ENCODE peak calls at places on chromosome 19, in seven cellular contexts. One of them, this sample, is unnamed.

GRCh38 chr19:6187374-6187773 is 51.9 kb downstream of the ACSBG2 start:
- DNase-seq in prostate gland: no peak
- DNase-seq in mesothelial cell of epicardium: no peak
- DNase-seq in cardiac fibroblast: no peak
- DNase-seq in Caco-2: no peak
- DNase-seq in tibial nerve: no peak
- DNase-seq in neural progenitor cell: no peak
- DNase-seq in this sample: no peak

GRCh38 chr19:38666662-38667448 is 19.4 kb downstream of the ACTN4 start:
- DNase-seq in prostate gland: no peak
- DNase-seq in mesothelial cell of epicardium: no peak
- DNase-seq in cardiac fibroblast: peak
- DNase-seq in Caco-2: no peak
- DNase-seq in tibial nerve: no peak
- DNase-seq in neural progenitor cell: peak
- DNase-seq in this sample: peak

GRCh38 chr19:57096640-57097361 is 23.0 kb upstream of the USP29 start:
- DNase-seq in prostate gland: no peak
- DNase-seq in mesothelial cell of epicardium: no peak
- DNase-seq in cardiac fibroblast: no peak
- DNase-seq in Caco-2: no peak
- DNase-seq in tibial nerve: no peak
- DNase-seq in neural progenitor cell: no peak
- DNase-seq in this sample: no peak

GRCh38 chr19:40466219-40467006 is at the start of gene SPTBN4:
- DNase-seq in prostate gland: no peak
- DNase-seq in mesothelial cell of epicardium: no peak
- DNase-seq in cardiac fibroblast: no peak
- DNase-seq in Caco-2: no peak
- DNase-seq in tibial nerve: peak
- DNase-seq in neural progenitor cell: peak
- DNase-seq in this sample: no peak

GRCh38 chr19:4870025-4870700 is 2.7 kb upstream of the PLIN3 start:
- DNase-seq in prostate gland: no peak
- DNase-seq in mesothelial cell of epicardium: no peak
- DNase-seq in cardiac fibroblast: peak
- DNase-seq in Caco-2: peak
- DNase-seq in tibial nerve: no peak
- DNase-seq in neural progenitor cell: no peak
- DNase-seq in this sample: peak

GRCh38 chr19:29620931-29621351 is 14.9 kb downstream of the POP4 start:
- DNase-seq in prostate gland: no peak
- DNase-seq in mesothelial cell of epicardium: no peak
- DNase-seq in cardiac fibroblast: no peak
- DNase-seq in Caco-2: no peak
- DNase-seq in tibial nerve: no peak
- DNase-seq in neural progenitor cell: no peak
- DNase-seq in this sample: no peak

GRCh38 chr19:29663861-29664752 is 1.2 kb upstream of the PLEKHF1 start:
- DNase-seq in prostate gland: peak
- DNase-seq in mesothelial cell of epicardium: no peak
- DNase-seq in cardiac fibroblast: no peak
- DNase-seq in Caco-2: no peak
- DNase-seq in tibial nerve: no peak
- DNase-seq in neural progenitor cell: no peak
- DNase-seq in this sample: peak

GRCh38 chr19:42201489-42202289 is 15.8 kb downstream of the DEDD2 start:
- DNase-seq in prostate gland: no peak
- DNase-seq in mesothelial cell of epicardium: no peak
- DNase-seq in cardiac fibroblast: no peak
- DNase-seq in Caco-2: no peak
- DNase-seq in tibial nerve: no peak
- DNase-seq in neural progenitor cell: no peak
- DNase-seq in this sample: no peak

GRCh38 chr19:1239796-1240737 is 1.5 kb upstream of the ATP5F1D start:
- DNase-seq in prostate gland: peak
- DNase-seq in mesothelial cell of epicardium: peak
- DNase-seq in cardiac fibroblast: peak
- DNase-seq in Caco-2: peak
- DNase-seq in tibial nerve: peak
- DNase-seq in neural progenitor cell: peak
- DNase-seq in this sample: peak

GRCh38 chr19:55454787-55455243 is 6.6 kb downstream of the ISOC2 start:
- DNase-seq in prostate gland: no peak
- DNase-seq in mesothelial cell of epicardium: no peak
- DNase-seq in cardiac fibroblast: peak
- DNase-seq in Caco-2: peak
- DNase-seq in tibial nerve: no peak
- DNase-seq in neural progenitor cell: peak
- DNase-seq in this sample: peak

DNA sequence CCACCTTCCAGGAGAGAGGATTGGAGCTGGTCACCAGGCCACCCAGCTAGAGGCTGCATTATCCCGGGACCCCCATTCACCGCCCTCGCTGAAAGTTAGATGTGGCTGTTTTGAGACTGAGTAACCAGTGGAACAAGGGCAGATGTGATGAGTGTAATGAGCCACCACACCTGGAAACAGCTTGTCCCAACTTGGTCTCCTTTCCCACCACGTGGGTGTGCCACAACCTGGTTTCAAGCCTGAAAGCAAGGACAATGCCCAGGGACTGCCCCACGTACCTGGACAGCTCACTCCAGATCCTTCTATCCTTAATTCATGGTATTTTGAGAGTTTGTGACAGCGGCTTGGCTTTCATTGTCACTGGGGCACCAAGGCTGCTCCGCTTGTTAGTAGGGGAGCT is 7.0 kb downstream of the LGI4 start:
- DNase-seq in prostate gland: no peak
- DNase-seq in mesothelial cell of epicardium: no peak
- DNase-seq in cardiac fibroblast: no peak
- DNase-seq in Caco-2: no peak
- DNase-seq in tibial nerve: no peak
- DNase-seq in neural progenitor cell: no peak
- DNase-seq in this sample: no peak
- TF ChIP-seq CTCF in prostate gland: no peak
- TF ChIP-seq CTCF in mesothelial cell of epicardium: no peak
- TF ChIP-seq CTCF in cardiac fibroblast: no peak
- TF ChIP-seq CTCF in Caco-2: no peak
- TF ChIP-seq CTCF in tibial nerve: no peak
- TF ChIP-seq CTCF in neural progenitor cell: no peak
- TF ChIP-seq CTCF in this sample: no peak

DNA sequence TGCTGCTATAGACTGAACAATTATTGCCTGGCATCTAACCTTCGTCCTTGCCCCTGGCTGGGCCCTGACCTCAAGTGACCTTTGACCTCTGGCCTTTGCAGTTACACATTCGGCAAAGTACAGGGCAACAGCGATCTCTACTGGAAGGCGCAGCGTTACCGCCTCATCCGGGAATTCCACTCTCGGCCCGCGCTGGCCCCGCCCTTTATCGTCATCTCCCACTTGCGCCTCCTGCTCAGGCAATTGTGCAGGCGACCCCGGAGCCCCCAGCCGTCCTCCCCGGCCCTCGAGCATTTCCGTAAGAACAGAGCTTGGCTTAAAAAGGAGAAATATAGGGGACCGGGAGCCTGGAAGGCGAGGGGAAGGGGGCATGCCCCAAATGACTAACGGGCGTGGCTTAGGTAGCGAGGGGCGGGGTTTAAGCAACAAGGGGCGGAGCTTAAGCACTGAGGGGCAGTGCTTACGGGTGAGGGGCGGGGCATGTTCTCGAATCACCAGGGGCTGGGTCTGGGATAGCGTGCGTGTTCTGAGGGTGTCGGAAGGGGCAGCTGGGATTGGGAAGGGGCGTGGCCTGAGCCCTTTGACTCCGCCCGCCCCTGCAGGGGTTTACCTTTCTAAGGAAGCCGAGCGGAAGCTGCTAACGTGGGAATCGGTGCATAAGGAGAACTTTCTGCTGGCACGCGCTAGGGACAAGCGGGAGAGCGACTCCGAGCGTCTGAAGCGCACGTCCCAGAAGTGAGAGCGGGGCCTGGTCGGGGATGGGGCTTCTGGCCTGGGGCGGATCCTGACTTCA is 52.7 kb downstream of the TRPM4 start:
- DNase-seq in prostate gland: no peak
- DNase-seq in mesothelial cell of epicardium: no peak
- DNase-seq in cardiac fibroblast: peak
- DNase-seq in Caco-2: peak
- DNase-seq in tibial nerve: peak
- DNase-seq in neural progenitor cell: peak
- DNase-seq in this sample: no peak
- TF ChIP-seq CTCF in prostate gland: no peak
- TF ChIP-seq CTCF in mesothelial cell of epicardium: no peak
- TF ChIP-seq CTCF in cardiac fibroblast: no peak
- TF ChIP-seq CTCF in Caco-2: no peak
- TF ChIP-seq CTCF in tibial nerve: no peak
- TF ChIP-seq CTCF in neural progenitor cell: peak
- TF ChIP-seq CTCF in this sample: peak

GRCh38 chr19:12933287-12934072 is at the start of gene FARSA:
- DNase-seq in prostate gland: peak
- DNase-seq in mesothelial cell of epicardium: peak
- DNase-seq in cardiac fibroblast: peak
- DNase-seq in Caco-2: peak
- DNase-seq in tibial nerve: peak
- DNase-seq in neural progenitor cell: peak
- DNase-seq in this sample: peak
- TF ChIP-seq CTCF in prostate gland: no peak
- TF ChIP-seq CTCF in mesothelial cell of epicardium: no peak
- TF ChIP-seq CTCF in cardiac fibroblast: no peak
- TF ChIP-seq CTCF in Caco-2: no peak
- TF ChIP-seq CTCF in tibial nerve: no peak
- TF ChIP-seq CTCF in neural progenitor cell: no peak
- TF ChIP-seq CTCF in this sample: no peak

DNA sequence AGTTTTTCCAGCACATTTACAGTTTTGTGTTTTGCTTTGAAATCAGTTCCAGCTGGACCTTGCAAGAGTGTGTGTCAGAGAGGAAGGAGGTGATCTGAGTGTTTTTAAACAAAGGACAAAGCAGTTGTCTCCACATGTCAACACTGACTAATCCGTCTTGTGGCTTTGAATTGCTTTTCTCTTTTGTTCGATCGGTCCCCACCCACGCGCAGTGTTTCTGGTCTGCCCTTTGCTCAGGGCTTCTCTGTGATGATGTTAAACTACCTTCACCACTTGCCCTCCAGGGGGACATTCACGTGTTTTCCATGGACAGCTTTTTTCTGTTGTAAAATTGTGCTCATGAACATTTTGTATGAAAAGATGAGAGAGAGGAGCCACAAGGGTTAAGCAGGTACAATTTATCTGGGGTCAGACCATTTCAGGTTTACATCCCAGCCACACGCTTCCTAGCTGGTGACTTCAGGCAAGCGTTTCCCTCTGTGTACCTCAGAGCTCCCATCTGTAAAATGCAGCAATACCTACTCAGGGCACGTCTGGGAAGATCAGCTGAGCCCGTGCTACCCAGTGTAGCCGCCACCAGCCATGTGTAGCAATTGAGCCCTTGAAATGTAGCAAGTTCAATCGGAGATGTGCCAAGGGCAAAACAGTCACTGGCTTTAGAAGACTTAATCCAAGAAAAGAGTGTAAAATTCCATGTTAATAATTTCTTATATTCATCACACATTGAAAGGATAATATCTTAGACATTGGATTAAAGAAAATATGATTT is 13.5 kb upstream of the PLA2G4C start:
- DNase-seq in prostate gland: no peak
- DNase-seq in mesothelial cell of epicardium: no peak
- DNase-seq in cardiac fibroblast: peak
- DNase-seq in Caco-2: peak
- DNase-seq in tibial nerve: no peak
- DNase-seq in neural progenitor cell: peak
- DNase-seq in this sample: peak
- TF ChIP-seq CTCF in prostate gland: no peak
- TF ChIP-seq CTCF in mesothelial cell of epicardium: no peak
- TF ChIP-seq CTCF in cardiac fibroblast: peak
- TF ChIP-seq CTCF in Caco-2: peak
- TF ChIP-seq CTCF in tibial nerve: no peak
- TF ChIP-seq CTCF in neural progenitor cell: peak
- TF ChIP-seq CTCF in this sample: peak

DNA sequence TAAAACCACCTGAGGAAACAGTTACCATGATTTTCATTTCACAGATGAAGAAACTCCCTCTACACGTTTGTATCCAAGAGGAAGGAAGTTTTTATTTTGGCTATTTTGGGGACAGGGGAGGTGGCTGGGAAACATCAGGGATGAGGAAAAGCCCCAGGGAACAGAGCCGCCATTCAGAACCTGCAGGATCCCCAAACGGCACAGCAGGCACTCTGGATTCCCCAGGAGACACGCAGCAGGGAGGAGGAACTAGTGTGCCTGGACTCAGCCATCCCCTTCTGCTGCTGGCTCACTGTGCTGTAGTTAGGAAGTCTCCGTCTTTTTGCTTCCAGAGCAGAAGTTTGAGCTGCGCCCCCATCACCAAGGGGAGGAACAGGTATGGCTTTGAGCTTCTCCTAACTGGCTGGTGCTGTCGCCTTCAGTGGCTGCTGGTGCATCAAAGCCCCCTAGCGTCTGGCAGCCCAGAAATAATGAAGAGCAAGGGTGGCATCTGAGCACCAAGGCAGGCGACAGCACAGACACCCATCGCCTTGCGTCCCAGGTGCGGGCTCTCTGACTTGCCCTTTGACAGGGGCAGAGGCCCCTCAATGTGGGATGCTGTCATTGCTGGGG is 4.2 kb downstream of the NAPA start:
- DNase-seq in prostate gland: no peak
- DNase-seq in mesothelial cell of epicardium: no peak
- DNase-seq in cardiac fibroblast: no peak
- DNase-seq in Caco-2: no peak
- DNase-seq in tibial nerve: no peak
- DNase-seq in neural progenitor cell: no peak
- DNase-seq in this sample: no peak
- TF ChIP-seq CTCF in prostate gland: no peak
- TF ChIP-seq CTCF in mesothelial cell of epicardium: no peak
- TF ChIP-seq CTCF in cardiac fibroblast: no peak
- TF ChIP-seq CTCF in Caco-2: no peak
- TF ChIP-seq CTCF in tibial nerve: no peak
- TF ChIP-seq CTCF in neural progenitor cell: no peak
- TF ChIP-seq CTCF in this sample: no peak

GRCh38 chr19:7947939-7948338 is 4.5 kb upstream of the TIMM44 start:
- DNase-seq in prostate gland: no peak
- DNase-seq in mesothelial cell of epicardium: no peak
- DNase-seq in cardiac fibroblast: peak
- DNase-seq in Caco-2: no peak
- DNase-seq in tibial nerve: no peak
- DNase-seq in neural progenitor cell: no peak
- DNase-seq in this sample: peak

GRCh38 chr19:7953576-7953975 is 10.1 kb upstream of the TIMM44 start:
- DNase-seq in prostate gland: no peak
- DNase-seq in mesothelial cell of epicardium: no peak
- DNase-seq in cardiac fibroblast: no peak
- DNase-seq in Caco-2: no peak
- DNase-seq in tibial nerve: no peak
- DNase-seq in neural progenitor cell: no peak
- DNase-seq in this sample: no peak

GRCh38 chr19:7953060-7953459 is 9.6 kb upstream of the TIMM44 start:
- DNase-seq in prostate gland: no peak
- DNase-seq in mesothelial cell of epicardium: no peak
- DNase-seq in cardiac fibroblast: peak
- DNase-seq in Caco-2: no peak
- DNase-seq in tibial nerve: no peak
- DNase-seq in neural progenitor cell: no peak
- DNase-seq in this sample: peak
- TF ChIP-seq CTCF in prostate gland: no peak
- TF ChIP-seq CTCF in mesothelial cell of epicardium: no peak
- TF ChIP-seq CTCF in cardiac fibroblast: no peak
- TF ChIP-seq CTCF in Caco-2: no peak
- TF ChIP-seq CTCF in tibial nerve: no peak
- TF ChIP-seq CTCF in neural progenitor cell: no peak
- TF ChIP-seq CTCF in this sample: no peak